ENCODE peak calls at places on chromosomes 4 and X, in five cellular contexts. One of them, this sample, is unnamed.

GRCh38 chr4:24114444-24114843 is 224.6 kb upstream of the PPARGC1A start:
- DNase-seq in psoas muscle: no peak
- DNase-seq in GM12865: no peak
- DNase-seq in B cell: no peak
- DNase-seq in NCI-H1092 treated with DMSO at 0.1 percent for 48 hours: no peak
- DNase-seq in this sample: no peak

GRCh38 chr4:8525383-8526120 is 54.6 kb upstream of the GPR78 start:
- DNase-seq in NCI-H1092 treated with DMSO at 0.1 percent for 48 hours: no peak
- DNase-seq in GM12865: no peak
- DNase-seq in psoas muscle: peak
- DNase-seq in B cell: no peak
- DNase-seq in this sample: no peak

GRCh38 chrX:107979534-107979933 is 2.6 kb downstream of the TEX13B start:
- DNase-seq in psoas muscle: no peak
- DNase-seq in GM12865: peak
- DNase-seq in NCI-H1092 treated with DMSO at 0.1 percent for 48 hours: no peak
- DNase-seq in B cell: no peak
- DNase-seq in this sample: no peak

GRCh38 chrX:130594453-130594916 is 192.7 kb downstream of the RBMX2 start:
- DNase-seq in psoas muscle: no peak
- DNase-seq in GM12865: no peak
- DNase-seq in B cell: no peak
- DNase-seq in NCI-H1092 treated with DMSO at 0.1 percent for 48 hours: no peak
- DNase-seq in this sample: no peak

GRCh38 chrX:87697409-87697808 is 179.8 kb downstream of the KLHL4 start:
- DNase-seq in GM12865: no peak
- DNase-seq in psoas muscle: no peak
- DNase-seq in NCI-H1092 treated with DMSO at 0.1 percent for 48 hours: no peak
- DNase-seq in B cell: no peak
- DNase-seq in this sample: no peak

GRCh38 chr4:99887837-99888236 is 6.4 kb downstream of the LAMTOR3 start:
- DNase-seq in psoas muscle: no peak
- DNase-seq in GM12865: no peak
- DNase-seq in B cell: no peak
- DNase-seq in NCI-H1092 treated with DMSO at 0.1 percent for 48 hours: no peak
- DNase-seq in this sample: no peak

GRCh38 chr4:31613946-31614623 is 893.9 kb downstream of the PCDH7 start:
- DNase-seq in psoas muscle: peak
- DNase-seq in B cell: no peak
- DNase-seq in GM12865: no peak
- DNase-seq in NCI-H1092 treated with DMSO at 0.1 percent for 48 hours: peak
- DNase-seq in this sample: no peak

GRCh38 chr4:88802138-88802537 is 104.5 kb upstream of the NAP1L5 start:
- DNase-seq in GM12865: no peak
- DNase-seq in B cell: no peak
- DNase-seq in NCI-H1092 treated with DMSO at 0.1 percent for 48 hours: no peak
- DNase-seq in psoas muscle: no peak
- DNase-seq in this sample: no peak

GRCh38 chr4:1368421-1369090 is 21.5 kb downstream of the UVSSA start:
- DNase-seq in NCI-H1092 treated with DMSO at 0.1 percent for 48 hours: no peak
- DNase-seq in psoas muscle: no peak
- DNase-seq in B cell: no peak
- DNase-seq in GM12865: no peak
- DNase-seq in this sample: no peak

GRCh38 chrX:1435241-1435900 is 17.3 kb downstream of the ASMTL start:
- DNase-seq in B cell: no peak
- DNase-seq in GM12865: no peak
- DNase-seq in NCI-H1092 treated with DMSO at 0.1 percent for 48 hours: no peak
- DNase-seq in psoas muscle: no peak
- DNase-seq in this sample: no peak

GRCh38 chr4:183407128-183407585 is 37.3 kb upstream of the CDKN2AIP start:
- DNase-seq in B cell: peak
- DNase-seq in NCI-H1092 treated with DMSO at 0.1 percent for 48 hours: peak
- DNase-seq in GM12865: peak
- DNase-seq in psoas muscle: peak
- DNase-seq in this sample: no peak

GRCh38 chr4:14607578-14607977 is 394.7 kb upstream of the CPEB2 start:
- DNase-seq in psoas muscle: no peak
- DNase-seq in GM12865: no peak
- DNase-seq in B cell: no peak
- DNase-seq in NCI-H1092 treated with DMSO at 0.1 percent for 48 hours: no peak
- DNase-seq in this sample: no peak

GRCh38 chr4:184345573-184345922 is 127.9 kb upstream of the ENPP6 start:
- DNase-seq in NCI-H1092 treated with DMSO at 0.1 percent for 48 hours: no peak
- DNase-seq in B cell: no peak
- DNase-seq in psoas muscle: peak
- DNase-seq in GM12865: no peak
- DNase-seq in this sample: no peak

GRCh38 chrX:80285131-80285773 is 135.0 kb upstream of the TENT5D start:
- DNase-seq in psoas muscle: no peak
- DNase-seq in GM12865: peak
- DNase-seq in B cell: no peak
- DNase-seq in NCI-H1092 treated with DMSO at 0.1 percent for 48 hours: no peak
- DNase-seq in this sample: no peak